ENCODE peak calls at places on chromosomes 5 and 9, in five cellular contexts. U is MM.1S, Y is astrocyte, Z is AG04450, I is heart left ventricle. J is an unnamed sample.

GRCh38 chr5:42404366-42404765 is 18.9 kb upstream of the GHR start:
- DNase-seq in U (no peak), Y (no peak), Z (no peak), I (no peak), J (no peak)

GRCh38 chr9:120891255-120891954 is 14.4 kb upstream of the PHF19 start:
- DNase-seq in U (no peak), Y (no peak), Z (no peak), I (no peak), J (peak)

GRCh38 chr5:91101777-91102379 is 281.2 kb downstream of the ARRDC3 start:
- DNase-seq in U (peak), Y (peak), Z (peak), I (peak), J (peak)

GRCh38 chr5:81552844-81553569 is 159.1 kb upstream of the ACOT12 start:
- DNase-seq in U (no peak), Y (peak), Z (no peak), I (no peak), J (no peak)

GRCh38 chr5:40904205-40904993 is 4.9 kb upstream of the C7 start:
- DNase-seq in U (peak), Y (peak), Z (peak), I (no peak), J (peak)

GRCh38 chr5:128869970-128870747 is 95.1 kb upstream of the SLC27A6 start:
- DNase-seq in U (no peak), Y (no peak), Z (no peak), I (no peak), J (no peak)

GRCh38 chr5:135720191-135720590 is 114.3 kb upstream of the SLC25A48 start:
- DNase-seq in U (no peak), Y (no peak), Z (no peak), I (no peak), J (no peak)

GRCh38 chr5:145775893-145776444 is 59.2 kb downstream of the PRELID2 start:
- DNase-seq in U (no peak), Y (peak), Z (peak), I (no peak), J (no peak)

GRCh38 chr5:55438931-55439477 is 95.8 kb downstream of the PLPP1 start:
- DNase-seq in U (no peak), Y (peak), Z (peak), I (no peak), J (no peak)

GRCh38 chr5:55441107-55441771 is 93.5 kb downstream of the PLPP1 start:
- DNase-seq in U (no peak), Y (no peak), Z (no peak), I (no peak), J (no peak)

GRCh38 chr5:55441954-55442353 is 92.8 kb downstream of the PLPP1 start:
- DNase-seq in U (no peak), Y (no peak), Z (no peak), I (no peak), J (no peak)

GRCh38 chr5:55437859-55438206 is 96.9 kb downstream of the PLPP1 start:
- DNase-seq in U (no peak), Y (no peak), Z (no peak), I (no peak), J (no peak)

GRCh38 chr5:55440188-55440646 is 94.5 kb downstream of the PLPP1 start:
- DNase-seq in U (no peak), Y (peak), Z (no peak), I (no peak), J (no peak)
- H3K27ac ChIP-seq in U (no peak), Y (no peak), Z (no peak), I (peak), J (no peak)

DNA sequence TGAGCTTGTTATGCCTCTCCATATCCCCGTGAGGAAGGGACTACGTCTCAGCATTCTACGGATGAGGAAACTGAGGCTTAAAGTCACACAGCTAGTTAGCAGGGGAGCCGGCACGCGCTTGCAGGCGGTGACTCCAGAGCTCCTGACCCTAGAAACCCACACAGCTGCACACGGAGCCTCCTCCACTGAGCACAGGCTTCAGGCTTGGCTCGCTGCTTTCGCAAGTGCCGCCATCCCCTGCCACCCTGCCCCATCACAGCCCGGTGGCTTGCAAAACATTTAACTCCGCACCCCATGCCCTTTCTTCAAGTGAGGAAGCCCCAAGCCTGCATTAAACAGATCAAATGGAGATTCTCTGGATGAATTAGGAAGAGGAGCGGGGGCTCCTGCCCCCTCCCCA is 138.3 kb downstream of the HSD17B3 start:
- DNase-seq in U (no peak), Y (no peak), Z (no peak), I (no peak), J (no peak)
- H3K27ac ChIP-seq in U (no peak), Y (no peak), Z (no peak), I (no peak), J (no peak)

GRCh38 chr5:150598821-150599273 is 41.6 kb upstream of the SYNPO start:
- DNase-seq in U (no peak), Y (no peak), Z (no peak), I (peak), J (no peak)
- H3K27ac ChIP-seq in U (no peak), Y (no peak), Z (no peak), I (peak), J (no peak)

DNA sequence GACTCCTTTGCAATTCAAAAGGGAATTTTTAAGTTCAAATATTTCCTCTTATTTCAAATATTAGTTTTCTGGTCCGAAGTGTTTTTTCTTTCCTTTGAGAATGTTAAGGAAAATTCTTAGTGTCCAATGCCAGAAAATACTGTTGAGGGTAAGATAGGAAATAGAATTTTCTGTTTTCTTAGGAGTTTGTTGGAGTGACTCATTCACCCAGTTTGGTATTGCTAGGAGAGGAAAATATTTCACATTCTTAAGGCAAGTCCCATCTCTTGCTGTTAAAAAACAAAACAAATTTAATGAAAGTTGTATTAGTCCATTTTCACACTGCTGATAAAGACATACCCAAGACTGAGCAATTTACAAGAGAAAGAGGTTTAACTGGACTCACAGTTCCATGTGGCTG is 349.2 kb upstream of the ADAMTSL1 start:
- DNase-seq in U (no peak), Y (peak), Z (no peak), I (no peak), J (no peak)
- H3K27ac ChIP-seq in U (no peak), Y (no peak), Z (no peak), I (no peak), J (no peak)

DNA sequence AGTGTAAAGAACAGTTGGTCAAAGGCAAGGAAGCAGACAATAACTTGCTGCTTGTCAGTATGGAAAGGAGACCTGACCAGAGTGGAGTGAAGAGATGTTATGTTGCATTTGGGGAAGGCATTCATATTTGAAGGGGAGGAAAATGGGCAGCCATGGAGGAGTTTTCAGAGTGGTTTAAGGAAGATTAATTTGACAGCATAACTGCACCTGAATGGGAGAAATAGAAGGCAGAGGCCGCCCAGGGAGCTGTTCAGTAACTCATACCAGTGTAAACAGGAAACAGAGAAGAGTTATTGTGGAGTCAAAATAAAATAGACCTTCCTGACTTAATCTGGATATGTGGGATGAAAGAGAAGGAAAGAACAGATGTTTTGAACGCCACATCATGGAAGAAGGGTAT is 13.3 kb downstream of the SLC44A1 start:
- DNase-seq in U (no peak), Y (no peak), Z (no peak), I (no peak), J (peak)
- H3K27ac ChIP-seq in U (peak), Y (no peak), Z (no peak), I (no peak), J (peak)

GRCh38 chr9:114370985-114371335 is 16.8 kb downstream of the AKNA start:
- DNase-seq in U (no peak), Y (no peak), Z (no peak), I (no peak), J (no peak)

GRCh38 chr9:114370251-114370984 is 17.4 kb downstream of the AKNA start:
- DNase-seq in U (no peak), Y (no peak), Z (no peak), I (no peak), J (peak)

GRCh38 chr9:114367823-114368609 is 19.8 kb downstream of the AKNA start:
- DNase-seq in U (no peak), Y (no peak), Z (no peak), I (no peak), J (no peak)

GRCh38 chr9:114371343-114371985 is 16.3 kb downstream of the AKNA start:
- DNase-seq in U (no peak), Y (no peak), Z (no peak), I (no peak), J (no peak)

GRCh38 chr9:114369567-114370240 is 18.1 kb downstream of the AKNA start:
- DNase-seq in U (no peak), Y (no peak), Z (no peak), I (no peak), J (no peak)
- H3K27ac ChIP-seq in U (peak), Y (no peak), Z (no peak), I (no peak), J (peak)

GRCh38 chr9:114155967-114156294 is 594 bp downstream of the COL27A1 start:
- DNase-seq in U (no peak), Y (no peak), Z (no peak), I (no peak), J (no peak)
- H3K27ac ChIP-seq in U (no peak), Y (no peak), Z (peak), I (peak), J (no peak)

DNA sequence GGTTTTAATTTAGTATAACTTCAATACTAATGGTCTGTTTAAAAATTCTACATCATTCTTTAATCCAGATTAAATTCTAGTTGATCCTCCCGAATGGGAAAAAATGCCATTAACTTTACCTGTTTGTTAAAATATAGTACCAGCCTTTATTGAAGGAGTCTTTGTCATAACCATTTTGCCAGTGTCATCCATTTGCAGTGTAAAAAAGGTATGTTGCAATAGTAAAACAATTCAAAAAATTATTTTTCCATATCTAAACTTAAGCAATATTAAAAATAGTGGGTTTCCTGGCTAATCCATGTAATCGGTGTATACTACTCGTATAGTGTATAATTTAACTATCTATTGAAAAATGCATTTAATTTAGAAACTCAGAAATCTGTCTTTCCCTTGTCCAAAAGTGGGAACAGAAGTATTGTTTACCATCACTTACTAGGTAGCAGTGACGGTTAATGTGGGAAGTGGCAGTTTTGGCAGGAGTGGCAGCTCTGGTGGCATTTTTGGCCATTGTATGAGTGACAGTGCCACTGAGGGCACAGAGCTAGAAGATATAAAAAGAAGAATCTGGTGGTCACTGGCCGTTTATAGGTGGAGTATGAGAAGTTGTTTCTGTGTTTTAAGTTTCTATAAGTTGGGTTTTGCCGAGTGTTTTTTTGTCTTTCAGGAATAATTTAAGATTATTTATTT is 1.9 kb downstream of the AP3S1 start:
- DNase-seq in U (no peak), Y (no peak), Z (no peak), I (no peak), J (no peak)
- H3K27ac ChIP-seq in U (no peak), Y (no peak), Z (no peak), I (peak), J (peak)